ENCODE peak calls at places on chromosomes 13 and 19, in four cellular contexts. T, P, S and E are unnamed samples.

GRCh38 chr19:11849264-11849615 is 714 bp downstream of the ZNF439 start:
- DNase-seq in T (no peak), P (no peak), S (no peak), E (no peak)

GRCh38 chr13:32503727-32504126 is 34.9 kb downstream of the N4BP2L2 start:
- DNase-seq in T (no peak), P (no peak), S (no peak), E (no peak)

GRCh38 chr13:104414771-104415170 is 1348.6 kb upstream of the SLC10A2 start:
- DNase-seq in T (no peak), P (no peak), S (no peak), E (no peak)

GRCh38 chr19:42442833-42443232 is at the start of gene CXCL17:
- DNase-seq in T (no peak), P (no peak), S (no peak), E (no peak)

GRCh38 chr13:113930711-113931637 is 42.9 kb downstream of the C13orf46 start:
- DNase-seq in T (no peak), P (no peak), S (peak; percentile 16), E (no peak)

GRCh38 chr13:106484755-106485193 is 50.7 kb downstream of the EFNB2 start:
- DNase-seq in T (no peak), P (no peak), S (no peak), E (no peak)

GRCh38 chr13:110092869-110093268 is 214.1 kb downstream of the COL4A1 start:
- DNase-seq in T (no peak), P (no peak), S (no peak), E (peak; percentile 35)

GRCh38 chr19:18292810-18293641 is 11.6 kb upstream of the JUND start:
- DNase-seq in T (no peak), P (no peak), S (peak; percentile 92), E (peak; percentile 80)

GRCh38 chr19:33998739-33999345 is 173.5 kb upstream of the LSM14A start:
- DNase-seq in T (no peak), P (no peak), S (no peak), E (peak; percentile 11)

GRCh38 chr19:57830071-57830602 is at the start of gene ZNF587B:
- DNase-seq in T (peak; percentile 27), P (peak; percentile 68), S (peak; percentile 63), E (no peak)

GRCh38 chr13:110811008-110811720 is 97.7 kb downstream of the ING1 start:
- DNase-seq in T (no peak), P (no peak), S (no peak), E (no peak)

GRCh38 chr19:11304936-11305335 is 9.0 kb downstream of the TSPAN16 start:
- DNase-seq in T (no peak), P (no peak), S (no peak), E (no peak)

GRCh38 chr19:39083983-39084731 is at the start of gene ACP7:
- DNase-seq in T (no peak), P (no peak), S (no peak), E (no peak)

GRCh38 chr13:112757759-112758086 is 67.9 kb downstream of the ATP11A start:
- DNase-seq in T (no peak), P (no peak), S (no peak), E (no peak)

GRCh38 chr13:78875792-78876580 is 217.0 kb upstream of the OBI1 start:
- DNase-seq in T (no peak), P (no peak), S (no peak), E (no peak)

GRCh38 chr19:35349614-35350521 is 2.2 kb downstream of the FFAR1 start:
- DNase-seq in T (no peak), P (no peak), S (no peak), E (no peak)

GRCh38 chr19:52690395-52691214 is 44.2 kb downstream of the ZNF611 start:
- DNase-seq in T (peak; percentile 80), P (peak; percentile 77), S (peak; percentile 94), E (peak; percentile 95)

GRCh38 chr19:45154064-45154827 is 6.5 kb downstream of the NKPD1 start:
- DNase-seq in T (no peak), P (no peak), S (no peak), E (peak; percentile 83)

GRCh38 chr19:43438291-43439162 is 23.8 kb downstream of the TEX101 start:
- DNase-seq in T (peak; percentile 65), P (no peak), S (peak; percentile 79), E (peak; percentile 81)

GRCh38 chr19:39946532-39946931 is 12.1 kb upstream of the FCGBP start:
- DNase-seq in T (no peak), P (peak; percentile 52), S (no peak), E (no peak)

GRCh38 chr13:106593131-106593530 is 25.2 kb upstream of the ARGLU1 start:
- DNase-seq in T (no peak), P (no peak), S (no peak), E (no peak)

GRCh38 chr13:25085125-25085742 is 10.7 kb upstream of the PABPC3 start:
- DNase-seq in T (no peak), P (peak; percentile 8), S (no peak), E (peak; percentile 22)

GRCh38 chr19:32200312-32201038 is 144.9 kb upstream of the ZNF507 start:
- DNase-seq in T (no peak), P (no peak), S (no peak), E (no peak)

GRCh38 chr19:2243274-2244121 is 5.6 kb upstream of the AMH start:
- DNase-seq in T (no peak), P (no peak), S (no peak), E (no peak)

GRCh38 chr13:66501187-66501586 is 728.9 kb downstream of the PCDH9 start:
- DNase-seq in T (no peak), P (peak; percentile 33), S (no peak), E (peak; percentile 74)

GRCh38 chr13:72341904-72342303 is 385.5 kb downstream of the MZT1 start:
- DNase-seq in T (no peak), P (no peak), S (no peak), E (no peak)

GRCh38 chr19:49591731-49592485 is 926 bp downstream of the PRR12 start:
- DNase-seq in T (no peak), P (no peak), S (peak; percentile 55), E (peak; percentile 59)

GRCh38 chr13:40585911-40586471 is 80.5 kb downstream of the FOXO1 start:
- DNase-seq in T (no peak), P (peak; percentile 45), S (no peak), E (no peak)

GRCh38 chr13:60229708-60230272 is 66.1 kb upstream of the DIAPH3 start:
- DNase-seq in T (no peak), P (no peak), S (no peak), E (no peak)

GRCh38 chr19:10195199-10195519 is 406 bp upstream of the DNMT1 start:
- DNase-seq in T (no peak), P (no peak), S (no peak), E (no peak)

GRCh38 chr13:33018886-33019285 is 2.7 kb downstream of the KL start:
- DNase-seq in T (no peak), P (no peak), S (no peak), E (no peak)